ENCODE peak calls at places on chromosome 19, in five cellular contexts. One of them, this sample, is unnamed.

GRCh38 chr19:45069056-45069455 is 7.2 kb downstream of the ZNF296 start:
- DNase-seq in OCI-LY7: no peak
- DNase-seq in dorsolateral prefrontal cortex: no peak
- DNase-seq in RWPE2: no peak
- DNase-seq in uterus: no peak
- DNase-seq in this sample: no peak

GRCh38 chr19:10620786-10621185 is 4.6 kb upstream of the SLC44A2 start:
- DNase-seq in OCI-LY7: no peak
- DNase-seq in dorsolateral prefrontal cortex: no peak
- DNase-seq in RWPE2: no peak
- DNase-seq in uterus: no peak
- DNase-seq in this sample: no peak

GRCh38 chr19:45045671-45046353 is 7.0 kb downstream of the CLASRP start:
- DNase-seq in OCI-LY7: no peak
- DNase-seq in dorsolateral prefrontal cortex: peak
- DNase-seq in RWPE2: no peak
- DNase-seq in uterus: no peak
- DNase-seq in this sample: no peak

GRCh38 chr19:29457413-29457812 is 68.4 kb upstream of the VSTM2B start:
- DNase-seq in OCI-LY7: no peak
- DNase-seq in dorsolateral prefrontal cortex: no peak
- DNase-seq in RWPE2: no peak
- DNase-seq in uterus: no peak
- DNase-seq in this sample: no peak

GRCh38 chr19:294819-295686 is 3.9 kb upstream of the PLPP2 start:
- DNase-seq in OCI-LY7: peak
- DNase-seq in dorsolateral prefrontal cortex: no peak
- DNase-seq in RWPE2: peak
- DNase-seq in uterus: no peak
- DNase-seq in this sample: peak

GRCh38 chr19:5042556-5042955 is 73.6 kb downstream of the KDM4B start:
- DNase-seq in OCI-LY7: no peak
- DNase-seq in dorsolateral prefrontal cortex: no peak
- DNase-seq in RWPE2: no peak
- DNase-seq in uterus: no peak
- DNase-seq in this sample: no peak

GRCh38 chr19:32969549-32969948 is 2.2 kb downstream of the CEP89 start:
- DNase-seq in OCI-LY7: no peak
- DNase-seq in dorsolateral prefrontal cortex: no peak
- DNase-seq in RWPE2: no peak
- DNase-seq in uterus: no peak
- DNase-seq in this sample: no peak

GRCh38 chr19:31548941-31549340 is 199.7 kb upstream of the TSHZ3 start:
- DNase-seq in OCI-LY7: peak
- DNase-seq in dorsolateral prefrontal cortex: no peak
- DNase-seq in RWPE2: no peak
- DNase-seq in uterus: peak
- DNase-seq in this sample: no peak

GRCh38 chr19:13119654-13120053 is 1.6 kb downstream of the NACC1 start:
- DNase-seq in OCI-LY7: no peak
- DNase-seq in dorsolateral prefrontal cortex: no peak
- DNase-seq in RWPE2: no peak
- DNase-seq in uterus: no peak
- DNase-seq in this sample: no peak

GRCh38 chr19:45922281-45922680 is 7.7 kb upstream of the NANOS2 start:
- DNase-seq in OCI-LY7: peak
- DNase-seq in dorsolateral prefrontal cortex: no peak
- DNase-seq in RWPE2: no peak
- DNase-seq in uterus: no peak
- DNase-seq in this sample: no peak

GRCh38 chr19:58380037-58380735 is 644 bp downstream of the ZNF837 start:
- DNase-seq in OCI-LY7: no peak
- DNase-seq in dorsolateral prefrontal cortex: no peak
- DNase-seq in RWPE2: no peak
- DNase-seq in uterus: no peak
- DNase-seq in this sample: no peak
- TF ChIP-seq CTCF in OCI-LY7: peak
- TF ChIP-seq CTCF in dorsolateral prefrontal cortex: no peak
- TF ChIP-seq CTCF in RWPE2: no peak
- TF ChIP-seq CTCF in uterus: no peak
- TF ChIP-seq CTCF in this sample: no peak

DNA sequence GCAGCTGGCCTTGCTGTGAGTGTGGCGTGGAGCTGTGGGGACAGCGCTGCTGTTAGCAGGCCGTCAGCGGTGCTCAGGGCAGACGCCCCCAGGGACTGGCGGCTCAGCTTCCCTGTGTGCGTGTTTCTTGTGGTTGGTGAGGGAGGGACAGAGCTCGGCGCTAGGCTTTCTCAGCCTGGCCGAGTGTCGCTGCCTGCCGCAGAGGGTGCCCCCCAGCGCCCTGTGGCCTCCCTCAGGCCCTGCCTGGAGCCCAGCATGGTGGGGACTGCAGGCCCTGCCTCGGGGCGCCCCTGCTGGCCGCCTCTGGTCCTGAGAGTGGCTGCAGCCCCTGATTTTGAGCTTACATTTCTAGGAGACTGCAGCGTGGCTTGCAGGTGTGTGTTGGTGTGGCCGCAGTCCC is 35.5 kb downstream of the DOT1L start:
- DNase-seq in OCI-LY7: no peak
- DNase-seq in dorsolateral prefrontal cortex: no peak
- DNase-seq in RWPE2: no peak
- DNase-seq in uterus: no peak
- DNase-seq in this sample: peak
- TF ChIP-seq CTCF in OCI-LY7: peak
- TF ChIP-seq CTCF in dorsolateral prefrontal cortex: peak
- TF ChIP-seq CTCF in RWPE2: no peak
- TF ChIP-seq CTCF in uterus: no peak
- TF ChIP-seq CTCF in this sample: no peak

DNA sequence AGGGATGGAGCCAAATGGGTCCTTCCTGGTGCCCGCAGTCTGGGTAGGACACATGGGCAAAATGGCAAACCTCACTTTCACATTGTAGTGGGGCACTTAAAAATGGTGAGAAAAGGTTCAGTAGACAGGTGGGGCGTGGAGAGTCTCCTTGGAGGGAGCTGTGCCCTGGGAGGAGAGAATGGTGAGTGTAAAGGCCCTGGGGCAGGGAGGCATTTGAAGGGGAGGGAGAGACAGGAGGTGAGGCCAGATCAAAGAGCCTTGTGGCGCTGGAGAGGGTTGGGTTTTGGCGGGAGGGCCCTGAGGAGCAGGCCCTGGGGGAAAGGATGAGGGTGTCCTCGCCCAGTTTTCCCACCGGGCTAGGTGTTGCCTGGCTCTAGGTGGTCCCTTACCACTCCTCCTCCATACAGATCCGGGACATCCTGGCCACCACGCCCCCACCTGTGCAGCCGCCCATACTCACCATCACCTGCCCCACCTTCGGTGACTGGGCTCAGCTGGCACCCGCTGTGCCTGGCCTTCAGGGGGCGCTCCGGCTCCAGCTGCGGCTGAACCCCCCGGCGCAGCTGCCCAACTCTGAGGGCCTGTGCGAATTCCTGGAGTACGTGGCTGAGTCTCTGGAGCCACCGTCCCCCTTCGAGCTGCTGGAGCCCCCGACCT is 6.3 kb downstream of the MAP1S start:
- DNase-seq in OCI-LY7: no peak
- DNase-seq in dorsolateral prefrontal cortex: no peak
- DNase-seq in RWPE2: no peak
- DNase-seq in uterus: no peak
- DNase-seq in this sample: peak
- TF ChIP-seq CTCF in OCI-LY7: peak
- TF ChIP-seq CTCF in dorsolateral prefrontal cortex: peak
- TF ChIP-seq CTCF in RWPE2: peak
- TF ChIP-seq CTCF in uterus: no peak
- TF ChIP-seq CTCF in this sample: peak

DNA sequence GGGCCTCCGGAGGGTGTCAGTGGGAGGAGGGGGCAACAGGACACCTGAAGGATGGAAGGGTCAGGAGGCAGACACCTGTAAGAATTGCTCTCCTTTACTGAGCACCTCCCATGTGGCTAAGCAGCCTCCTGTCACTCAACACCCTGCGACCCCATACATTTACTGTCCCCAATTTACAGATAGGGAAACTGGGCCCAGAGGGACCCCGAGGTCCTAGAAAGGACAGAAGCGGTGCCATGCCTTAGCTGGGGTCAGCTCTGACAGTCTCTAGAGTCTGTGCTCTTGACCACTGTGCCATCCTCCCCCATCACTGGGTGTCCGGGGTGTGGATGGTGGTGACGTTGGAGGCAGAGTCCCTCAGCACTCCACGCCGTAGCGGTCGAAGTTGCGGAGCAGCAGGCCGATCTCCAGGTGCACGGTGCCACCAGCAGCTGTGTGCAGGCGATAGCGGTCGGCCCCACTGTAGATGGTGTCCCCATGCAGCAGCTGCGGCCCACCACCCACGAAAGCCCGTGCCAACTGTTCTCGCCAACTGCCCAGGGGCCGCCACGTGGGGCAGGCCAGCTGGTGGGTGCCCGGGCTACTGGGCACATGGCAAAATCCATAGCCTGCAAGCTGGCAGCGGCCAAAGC is 737 bp upstream of the TGFB1 start:
- DNase-seq in OCI-LY7: no peak
- DNase-seq in dorsolateral prefrontal cortex: no peak
- DNase-seq in RWPE2: no peak
- DNase-seq in uterus: peak
- DNase-seq in this sample: no peak
- TF ChIP-seq CTCF in OCI-LY7: no peak
- TF ChIP-seq CTCF in dorsolateral prefrontal cortex: no peak
- TF ChIP-seq CTCF in RWPE2: peak
- TF ChIP-seq CTCF in uterus: no peak
- TF ChIP-seq CTCF in this sample: no peak

GRCh38 chr19:52592301-52592700 is 22.2 kb downstream of the ZNF701 start:
- DNase-seq in OCI-LY7: no peak
- DNase-seq in dorsolateral prefrontal cortex: no peak
- DNase-seq in RWPE2: no peak
- DNase-seq in uterus: no peak
- DNase-seq in this sample: no peak

GRCh38 chr19:52585101-52585500 is 15.0 kb downstream of the ZNF701 start:
- DNase-seq in OCI-LY7: no peak
- DNase-seq in dorsolateral prefrontal cortex: no peak
- DNase-seq in RWPE2: no peak
- DNase-seq in uterus: no peak
- DNase-seq in this sample: no peak

GRCh38 chr19:52585604-52586003 is 15.5 kb downstream of the ZNF701 start:
- DNase-seq in OCI-LY7: no peak
- DNase-seq in dorsolateral prefrontal cortex: no peak
- DNase-seq in RWPE2: no peak
- DNase-seq in uterus: no peak
- DNase-seq in this sample: no peak

GRCh38 chr19:52590728-52591127 is 20.6 kb downstream of the ZNF701 start:
- DNase-seq in OCI-LY7: no peak
- DNase-seq in dorsolateral prefrontal cortex: no peak
- DNase-seq in RWPE2: no peak
- DNase-seq in uterus: no peak
- DNase-seq in this sample: no peak
- TF ChIP-seq CTCF in OCI-LY7: peak
- TF ChIP-seq CTCF in dorsolateral prefrontal cortex: no peak
- TF ChIP-seq CTCF in RWPE2: no peak
- TF ChIP-seq CTCF in uterus: no peak
- TF ChIP-seq CTCF in this sample: no peak